ENCODE peak calls at places on chromosome 1, in ten cellular contexts. Q is pancreas; T is fibroblast of lung; L is dorsolateral prefrontal cortex; D is right atrium auricular region; A is CD8-positive, alpha-beta T cell; E is brain microvascular endothelial cell; R is Panc1; V is suprapubic skin; M is A549. S is an unnamed sample.

GRCh38 chr1:175278729-175279128 is 86.2 kb upstream of the KIAA0040 start:
- DNase-seq in Q (no peak), T (no peak), L (no peak), D (no peak), A (no peak), E (no peak), R (no peak), V (no peak), M (no peak), S (no peak)

GRCh38 chr1:30110826-30111225 is 612.6 kb downstream of the MATN1 start:
- DNase-seq in Q (no peak), T (no peak), L (no peak), D (no peak), A (no peak), E (no peak), R (no peak), V (no peak), M (no peak), S (no peak)

GRCh38 chr1:230379928-230380327 is 46.2 kb downstream of the PGBD5 start:
- DNase-seq in Q (no peak), T (no peak), L (no peak), D (no peak), A (no peak), E (no peak), R (no peak), V (no peak), M (no peak), S (no peak)

GRCh38 chr1:87330201-87330953 is 1.7 kb downstream of the LMO4 start:
- DNase-seq in Q (no peak), T (peak; percentile 38), L (no peak), D (no peak), A (peak; percentile 26), E (no peak), R (no peak), V (peak; percentile 62), M (no peak), S (no peak)

GRCh38 chr1:238223067-238223640 is 332.4 kb upstream of the ZP4 start:
- DNase-seq in Q (no peak), T (peak; percentile 67), L (no peak), D (no peak), A (no peak), E (no peak), R (no peak), V (no peak), M (no peak), S (no peak)

GRCh38 chr1:151281225-151281968 is 702 bp upstream of the ZNF687 start:
- DNase-seq in Q (peak; percentile 97), T (peak; percentile 96), L (peak; percentile 95), D (peak; percentile 99), A (peak; percentile 92), E (peak; percentile 96), R (peak; percentile 91), V (peak; percentile 98), M (peak; percentile 99), S (peak; percentile 96)

GRCh38 chr1:58204284-58204683 is 342.2 kb downstream of the OMA1 start:
- DNase-seq in Q (no peak), T (no peak), L (no peak), D (no peak), A (no peak), E (no peak), R (no peak), V (no peak), M (peak; percentile 1), S (no peak)

GRCh38 chr1:196372896-196373536 is 235.2 kb downstream of the KCNT2 start:
- DNase-seq in Q (no peak), T (peak; percentile 16), L (no peak), D (no peak), A (no peak), E (no peak), R (no peak), V (no peak), M (peak; percentile 38), S (no peak)

GRCh38 chr1:59669752-59670312 is 144.9 kb upstream of the HOOK1 start:
- DNase-seq in Q (no peak), T (peak; percentile 77), L (no peak), D (no peak), A (no peak), E (peak; percentile 78), R (no peak), V (no peak), M (no peak), S (peak; percentile 48)
- H3K4me3 ChIP-seq in Q (no peak overlapping the region), T (no peak overlapping the region), L (no peak overlapping the region), D (no peak overlapping the region), A (no peak overlapping the region), E (no peak overlapping the region), R (no peak overlapping the region), V (no peak overlapping the region), M (no peak overlapping the region), S (no peak overlapping the region)

GRCh38 chr1:17883662-17884395 is 128.7 kb downstream of the ACTL8 start:
- DNase-seq in Q (no peak), T (no peak), L (no peak), D (no peak), A (no peak), E (no peak), R (no peak), V (no peak), M (no peak), S (no peak)

GRCh38 chr1:17883136-17883535 is 128.0 kb downstream of the ACTL8 start:
- DNase-seq in Q (no peak), T (no peak), L (no peak), D (no peak), A (no peak), E (no peak), R (no peak), V (no peak), M (no peak), S (no peak)

GRCh38 chr1:17880429-17880828 is 125.3 kb downstream of the ACTL8 start:
- DNase-seq in Q (no peak), T (no peak), L (no peak), D (no peak), A (no peak), E (no peak), R (no peak), V (no peak), M (no peak), S (no peak)

GRCh38 chr1:17878837-17879236 is 123.7 kb downstream of the ACTL8 start:
- DNase-seq in Q (no peak), T (peak; percentile 88), L (no peak), D (no peak), A (no peak), E (no peak), R (no peak), V (no peak), M (no peak), S (no peak)

GRCh38 chr1:17881761-17882160 is 126.6 kb downstream of the ACTL8 start:
- DNase-seq in Q (no peak), T (no peak), L (no peak), D (no peak), A (no peak), E (no peak), R (no peak), V (no peak), M (no peak), S (no peak)
- TF ChIP-seq CTCF in Q (no peak), T (no peak), L (no peak), D (peak; percentile 27), A (no peak), E (peak; percentile 25), R (no peak), V (no peak), M (no peak), S (no peak)

GRCh38 chr1:178057863-178058576 is 35.9 kb upstream of the RASAL2 start:
- DNase-seq in Q (no peak), T (peak; percentile 76), L (no peak), D (peak; percentile 76), A (no peak), E (peak; percentile 72), R (no peak), V (no peak), M (no peak), S (peak; percentile 34)

GRCh38 chr1:178057131-178057765 is 36.7 kb upstream of the RASAL2 start:
- DNase-seq in Q (no peak), T (no peak), L (no peak), D (no peak), A (no peak), E (no peak), R (no peak), V (no peak), M (no peak), S (no peak)

GRCh38 chr1:178064191-178064821 is 29.6 kb upstream of the RASAL2 start:
- DNase-seq in Q (no peak), T (no peak), L (no peak), D (no peak), A (no peak), E (no peak), R (no peak), V (no peak), M (no peak), S (no peak)

GRCh38 chr1:178061632-178062031 is 32.3 kb upstream of the RASAL2 start:
- DNase-seq in Q (no peak), T (no peak), L (no peak), D (no peak), A (no peak), E (no peak), R (no peak), V (no peak), M (no peak), S (no peak)

GRCh38 chr1:178060789-178061556 is 32.9 kb upstream of the RASAL2 start:
- DNase-seq in Q (peak; percentile 58), T (peak; percentile 93), L (no peak), D (no peak), A (no peak), E (peak; percentile 84), R (no peak), V (no peak), M (peak; percentile 21), S (no peak)
- H3K27ac ChIP-seq in Q (peak overlapping the region; percentile 13), T (no peak overlapping the region), L (peak overlapping the region; percentile 37), D (peak overlapping the region; percentile 56), A (no peak overlapping the region), E (peak overlapping the region; percentile 79), R (no peak overlapping the region), V (peak overlapping the region; percentile 36), M (peak overlapping the region; percentile 40), S (no peak overlapping the region)

GRCh38 chr1:39210649-39211048 is 6.2 kb downstream of the MACF1 start:
- DNase-seq in Q (no peak), T (no peak), L (no peak), D (no peak), A (no peak), E (no peak), R (no peak), V (no peak), M (no peak), S (no peak)

GRCh38 chr1:39205102-39205780 is 746 bp downstream of the MACF1 start:
- DNase-seq in Q (no peak), T (peak; percentile 81), L (no peak), D (peak; percentile 68), A (peak; percentile 56), E (peak; percentile 76), R (no peak), V (no peak), M (no peak), S (peak; percentile 41)

GRCh38 chr1:39204441-39205081 is at the start of gene MACF1:
- DNase-seq in Q (no peak), T (peak; percentile 99), L (no peak), D (peak; percentile 86), A (peak; percentile 44), E (peak; percentile 97), R (no peak), V (peak; percentile 70), M (peak; percentile 82), S (peak; percentile 32)

DNA sequence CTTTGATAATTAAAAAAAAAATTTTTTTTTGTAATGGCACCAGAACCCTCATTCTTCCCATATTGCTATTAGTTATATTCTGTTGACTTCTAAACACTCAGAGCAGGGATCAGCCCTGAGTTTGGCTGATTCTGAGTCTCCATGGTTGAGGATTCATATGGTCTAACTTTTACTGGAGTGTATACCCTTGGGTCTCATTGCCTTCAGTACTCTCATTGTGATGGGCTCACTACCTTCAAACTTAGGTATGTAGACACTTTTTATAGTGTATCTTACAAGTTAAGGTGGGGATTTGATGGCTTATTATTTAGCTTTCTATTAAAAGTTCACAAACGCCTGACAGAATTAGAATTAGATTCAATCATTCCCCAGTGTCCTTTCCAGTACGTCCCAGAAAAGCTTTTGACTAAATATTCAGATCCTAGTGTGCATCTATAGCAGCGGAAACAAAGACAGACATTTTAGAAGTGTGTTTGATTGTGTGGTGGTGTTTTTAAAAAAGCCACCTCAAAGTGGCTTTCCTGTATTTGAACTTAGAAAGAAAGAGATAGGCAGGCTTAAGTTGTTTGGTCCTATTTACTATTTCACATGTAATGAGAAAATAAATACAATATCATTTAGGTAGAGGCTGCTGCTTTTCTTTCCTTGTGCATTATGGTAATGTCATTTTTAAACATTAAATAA is 1.4 kb downstream of the MACF1 start:
- DNase-seq in Q (no peak), T (no peak), L (no peak), D (no peak), A (no peak), E (no peak), R (no peak), V (no peak), M (no peak), S (no peak)
- H3K4me3 ChIP-seq in Q (no peak overlapping the region), T (peak overlapping the region; percentile 80), L (peak overlapping the region; percentile 51), D (peak overlapping the region; percentile 54), A (peak overlapping the region; percentile 38), E (peak overlapping the region; percentile 63), R (peak overlapping the region; percentile 46), V (peak overlapping the region; percentile 35), M (peak overlapping the region; percentile 35), S (peak overlapping the region; percentile 45)